ENCODE peak calls at places on chromosomes 6 and 20, in six cellular contexts. K is CD8-positive, alpha-beta memory T cell; W is pancreas; O is BE2C; Z is right cardiac atrium; I is CD8-positive, alpha-beta T cell. L is an unnamed sample. For H3K4me1 and H3K27me3, the result is how much of the 10 kb centered on the place peaks cover.

GRCh38 chr6:45487645-45488044 is 109.9 kb upstream of the SUPT3H start:
- DNase-seq in K (no peak), Z (no peak), W (no peak), I (no peak), O (no peak), L (no peak)

GRCh38 chr6:45562171-45562570 is 184.4 kb upstream of the SUPT3H start:
- DNase-seq in K (no peak), W (no peak), O (no peak), I (no peak), Z (no peak), L (no peak)

GRCh38 chr6:134609862-134610261 is 291.9 kb upstream of the SGK1 start:
- DNase-seq in O (no peak), W (no peak), Z (no peak), K (no peak), I (no peak), L (no peak)

GRCh38 chr20:64167676-64168075 is 3.4 kb downstream of the MYT1 start:
- DNase-seq in O (no peak), Z (peak), I (no peak), K (no peak), W (no peak), L (no peak)

GRCh38 chr20:62201173-62202082 is 18.6 kb downstream of the MTG2 start:
- DNase-seq in Z (peak), W (peak), O (peak), K (no peak), I (no peak), L (peak)

GRCh38 chr6:37021356-37022129 is 16.1 kb downstream of the FGD2 start:
- DNase-seq in O (peak), K (peak), W (no peak), I (peak), Z (no peak), L (no peak)

GRCh38 chr6:111204881-111205280 is 117.6 kb downstream of the SLC16A10 start:
- DNase-seq in O (no peak), W (no peak), K (no peak), Z (no peak), I (no peak), L (no peak)

GRCh38 chr20:60586417-60587105 is 628.3 kb downstream of the CDH26 start:
- DNase-seq in I (no peak), W (no peak), O (no peak), K (no peak), Z (peak), L (no peak)

GRCh38 chr6:44176935-44177509 is 18.4 kb downstream of the CAPN11 start:
- DNase-seq in K (peak), Z (no peak), O (no peak), I (peak), W (no peak), L (no peak)

GRCh38 chr6:38153946-38154345 is 334.4 kb downstream of the ZFAND3 start:
- DNase-seq in W (no peak), Z (no peak), I (no peak), O (no peak), K (no peak), L (no peak)

GRCh38 chr6:15096894-15097837 is 148.7 kb upstream of the JARID2 start:
- DNase-seq in W (no peak), O (no peak), K (no peak), I (no peak), Z (no peak), L (no peak)

GRCh38 chr20:19603390-19603753 is 154.7 kb upstream of the RIN2 start:
- DNase-seq in O (no peak), I (no peak), Z (no peak), W (no peak), K (no peak), L (no peak)

GRCh38 chr6:9521152-9521530 is 893.7 kb downstream of the TFAP2A start:
- DNase-seq in I (no peak), Z (no peak), W (no peak), K (no peak), O (no peak), L (no peak)

GRCh38 chr20:53611449-53611894 is 17.8 kb upstream of the ZNF217 start:
- DNase-seq in W (no peak), Z (no peak), I (no peak), K (no peak), O (peak), L (no peak)

GRCh38 chr6:97067045-97067444 is 142.5 kb downstream of the KLHL32 start:
- DNase-seq in W (no peak), O (no peak), I (no peak), K (no peak), Z (no peak), L (no peak)
- H3K4me1 ChIP-seq in W (under half), O (under half), I (under half), K (under half), Z (under half), L (under half)

GRCh38 chr20:46034039-46034438 is 5.0 kb downstream of the SLC12A5 start:
- DNase-seq in Z (no peak), O (no peak), K (no peak), I (no peak), W (no peak), L (no peak)
- H3K27me3 ChIP-seq in Z (under half), O (under half), K (under half), I (under half), W (under half), L (half or more)

GRCh38 chr6:139219271-139219729 is 72.5 kb downstream of the TXLNB start:
- DNase-seq in W (peak), Z (peak), I (peak), K (peak), O (peak), L (no peak)

DNA sequence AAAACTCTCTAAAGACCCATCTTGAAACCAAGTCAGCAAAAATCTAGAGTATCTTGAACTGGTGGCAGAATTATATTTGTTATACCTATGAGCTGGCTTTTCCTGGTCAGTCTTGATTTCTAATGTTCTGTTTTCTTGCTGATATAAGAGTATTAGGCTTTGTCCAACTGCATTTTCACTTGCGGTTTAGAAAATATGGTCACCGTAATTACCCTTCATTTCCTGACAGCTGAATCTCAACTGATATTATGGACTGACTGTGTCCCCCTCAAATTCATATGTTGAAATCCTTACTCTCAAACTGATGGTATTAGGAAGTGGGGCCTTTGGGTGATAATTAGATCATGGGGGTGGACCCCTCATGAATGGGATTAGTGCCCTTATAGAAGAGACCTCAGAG is 72.1 kb downstream of the TXLNB start:
- DNase-seq in K (no peak), O (no peak), Z (no peak), I (no peak), W (no peak), L (no peak)
- H3K4me3 ChIP-seq in K (no peak), O (no peak), Z (no peak), I (no peak), W (no peak), L (no peak)

GRCh38 chr6:11615214-11615602 is 77.7 kb downstream of the TMEM170B start:
- DNase-seq in O (no peak), K (no peak), I (no peak), Z (no peak), W (no peak), L (no peak)

GRCh38 chr6:11616200-11616611 is 78.7 kb downstream of the TMEM170B start:
- DNase-seq in O (no peak), W (no peak), K (no peak), Z (no peak), I (no peak), L (no peak)

GRCh38 chr6:11613858-11614257 is 76.3 kb downstream of the TMEM170B start:
- DNase-seq in Z (no peak), K (no peak), I (no peak), W (no peak), O (no peak), L (no peak)

GRCh38 chr6:11613336-11613735 is 75.8 kb downstream of the TMEM170B start:
- DNase-seq in W (no peak), K (no peak), O (no peak), I (no peak), Z (no peak), L (no peak)

GRCh38 chr6:11614534-11615213 is 77.1 kb downstream of the TMEM170B start:
- DNase-seq in I (no peak), K (no peak), W (no peak), O (no peak), Z (no peak), L (no peak)
- H3K4me1 ChIP-seq in I (under half), K (under half), W (under half), O (under half), Z (under half), L (under half)

GRCh38 chr20:44696315-44696714 is 18.9 kb upstream of the CCN5 start:
- DNase-seq in W (no peak), I (no peak), O (no peak), K (no peak), Z (no peak), L (no peak)
- H3K27me3 ChIP-seq in W (under half), I (under half), O (under half), K (under half), Z (under half), L (under half)

GRCh38 chr6:46772038-46772437 is 21.2 kb upstream of the MEP1A start:
- DNase-seq in I (no peak), O (no peak), K (no peak), Z (no peak), W (no peak), L (no peak)

GRCh38 chr6:46776070-46776752 is 17.0 kb upstream of the MEP1A start:
- DNase-seq in Z (no peak), K (no peak), O (no peak), W (no peak), I (no peak), L (no peak)

GRCh38 chr6:46772754-46773153 is 20.4 kb upstream of the MEP1A start:
- DNase-seq in I (no peak), W (no peak), K (no peak), O (no peak), Z (peak), L (no peak)

GRCh38 chr6:46771556-46771955 is 21.6 kb upstream of the MEP1A start:
- DNase-seq in I (no peak), O (no peak), Z (no peak), K (no peak), W (no peak), L (no peak)

DNA sequence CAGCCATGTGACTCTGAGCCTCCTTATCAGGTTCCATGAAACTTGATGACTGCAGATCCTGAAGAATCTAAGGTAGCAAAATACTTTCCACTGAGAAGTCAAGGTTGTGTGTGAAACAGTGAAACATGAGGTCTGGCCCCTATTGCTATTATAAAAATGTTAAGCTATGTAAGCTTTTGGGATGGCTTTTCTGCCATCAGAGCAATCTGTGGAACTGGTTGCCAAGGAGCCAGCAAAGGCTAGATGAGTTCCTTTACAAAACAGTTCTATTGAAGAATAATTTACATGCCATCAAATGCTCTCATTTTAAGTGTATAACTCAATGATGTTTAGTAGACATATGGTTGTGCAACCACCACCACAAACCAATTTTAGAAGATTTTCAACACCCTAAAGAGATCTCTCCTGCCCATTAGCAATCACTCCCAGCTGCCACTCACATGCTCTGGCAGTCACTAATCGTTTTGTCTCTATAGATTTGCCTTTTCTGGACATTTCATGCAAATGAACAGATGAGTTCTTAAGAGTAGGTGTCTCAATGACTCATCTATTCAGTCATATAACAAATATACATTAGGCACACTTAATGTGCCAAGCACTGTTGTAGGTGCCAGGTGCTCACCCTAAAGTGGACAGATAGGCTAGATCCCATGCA is 19.9 kb upstream of the MEP1A start:
- DNase-seq in Z (no peak), O (no peak), W (no peak), I (no peak), K (no peak), L (no peak)
- H3K4me3 ChIP-seq in Z (no peak), O (no peak), W (no peak), I (no peak), K (no peak), L (no peak)

GRCh38 chr6:33279971-33280511 is 3.1 kb downstream of the B3GALT4 start:
- DNase-seq in W (peak), Z (no peak), K (no peak), I (no peak), O (peak), L (no peak)

GRCh38 chr6:33278392-33278741 is 1.4 kb downstream of the B3GALT4 start:
- DNase-seq in W (no peak), O (no peak), K (no peak), Z (no peak), I (no peak), L (no peak)

GRCh38 chr6:33279257-33279695 is 2.4 kb downstream of the B3GALT4 start:
- DNase-seq in W (peak), Z (no peak), K (no peak), O (no peak), I (no peak), L (no peak)

GRCh38 chr6:33277663-33278391 is 904 bp downstream of the B3GALT4 start:
- DNase-seq in Z (peak), W (peak), I (peak), K (peak), O (no peak), L (no peak)

GRCh38 chr6:33278810-33279209 is 1.9 kb downstream of the B3GALT4 start:
- DNase-seq in Z (no peak), I (no peak), O (no peak), K (no peak), W (peak), L (no peak)
- H3K4me1 ChIP-seq in Z (under half), I (under half), O (under half), K (under half), W (under half), L (under half)

GRCh38 chr6:6007311-6008113 is 787 bp upstream of the NRN1 start:
- DNase-seq in O (peak), W (no peak), Z (peak), I (peak), K (no peak), L (no peak)
- H3K27me3 ChIP-seq in O (half or more), W (under half), Z (under half), I (half or more), K (half or more), L (half or more)

DNA sequence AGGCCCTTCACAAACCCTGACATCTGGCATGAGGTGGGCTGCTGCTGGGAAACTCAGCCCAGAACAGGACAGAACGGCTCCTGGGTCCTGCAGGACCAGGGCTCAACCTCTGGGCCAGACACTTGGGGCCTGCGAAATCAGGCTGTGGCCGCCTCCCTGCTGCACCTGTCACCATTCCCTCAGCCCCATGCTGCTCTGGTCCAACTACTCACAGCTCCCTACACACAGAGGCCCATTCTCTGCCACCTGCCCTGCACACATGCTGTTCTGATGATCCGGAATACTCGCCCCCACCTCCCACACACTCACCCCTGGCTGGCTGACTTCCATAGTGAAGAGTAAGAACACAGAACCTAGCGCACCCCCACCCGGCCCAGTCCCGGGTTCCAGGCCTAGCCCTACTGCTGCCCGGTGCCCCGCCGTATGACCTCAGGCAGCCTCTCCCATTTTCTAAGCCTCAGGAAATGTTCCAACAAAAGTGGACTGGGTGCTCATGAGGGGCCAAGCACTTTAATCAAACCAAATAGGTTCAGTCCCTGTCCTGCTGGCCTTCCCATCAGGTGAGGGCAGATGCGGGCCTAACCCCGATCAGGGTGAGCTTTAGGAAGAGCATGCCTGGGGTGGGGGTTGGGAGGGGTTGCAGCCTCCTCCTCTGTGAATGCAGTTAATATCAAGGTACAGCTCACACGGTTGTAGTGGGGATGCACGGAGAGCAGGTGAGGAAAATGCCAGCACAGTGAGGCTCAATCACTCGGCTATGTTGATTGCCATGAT is 3.9 kb downstream of the PEDS1 start:
- DNase-seq in O (no peak), W (peak), I (no peak), Z (peak), K (no peak), L (no peak)
- H3K4me3 ChIP-seq in O (no peak), W (no peak), I (no peak), Z (no peak), K (no peak), L (no peak)